ENCODE peak calls at places on chromosomes 4 and X, in five cellular contexts. One of them, this sample, is unnamed.

GRCh38 chr4:15068298-15068697 is 66.0 kb downstream of the CPEB2 start:
- DNase-seq in GM19239: no peak
- DNase-seq in NCI-H524: no peak
- DNase-seq in activated T-helper 2 cell treated with anti-CD3 and anti-CD28 coated beads, Interferon-gamma antibody, Interleukin-2, Interleukin-4, amounts not matched to agents 10 μg/mL and 5 μg/mL and 100 μg/mL, durations not matched to agents 14 hours and 24 hours and 36 hours: no peak
- DNase-seq in HT-29: no peak
- DNase-seq in this sample: no peak

GRCh38 chr4:138222041-138222440 is 20.1 kb downstream of the SLC7A11 start:
- DNase-seq in activated T-helper 2 cell treated with anti-CD3 and anti-CD28 coated beads, Interferon-gamma antibody, Interleukin-2, Interleukin-4, amounts not matched to agents 10 μg/mL and 5 μg/mL and 100 μg/mL, durations not matched to agents 14 hours and 24 hours and 36 hours: no peak
- DNase-seq in HT-29: no peak
- DNase-seq in GM19239: no peak
- DNase-seq in NCI-H524: no peak
- DNase-seq in this sample: peak

GRCh38 chr4:79576480-79576803 is 168.4 kb upstream of the GK2 start:
- DNase-seq in GM19239: no peak
- DNase-seq in activated T-helper 2 cell treated with anti-CD3 and anti-CD28 coated beads, Interferon-gamma antibody, Interleukin-2, Interleukin-4, amounts not matched to agents 10 μg/mL and 5 μg/mL and 100 μg/mL, durations not matched to agents 14 hours and 24 hours and 36 hours: no peak
- DNase-seq in NCI-H524: peak
- DNase-seq in HT-29: peak
- DNase-seq in this sample: no peak

GRCh38 chr4:180363817-180364216 is 1879.4 kb upstream of the TENM3 start:
- DNase-seq in NCI-H524: no peak
- DNase-seq in activated T-helper 2 cell treated with anti-CD3 and anti-CD28 coated beads, Interferon-gamma antibody, Interleukin-2, Interleukin-4, amounts not matched to agents 10 μg/mL and 5 μg/mL and 100 μg/mL, durations not matched to agents 14 hours and 24 hours and 36 hours: no peak
- DNase-seq in GM19239: no peak
- DNase-seq in HT-29: no peak
- DNase-seq in this sample: no peak

GRCh38 chr4:71860643-71861042 is 76.8 kb upstream of the GC start:
- DNase-seq in activated T-helper 2 cell treated with anti-CD3 and anti-CD28 coated beads, Interferon-gamma antibody, Interleukin-2, Interleukin-4, amounts not matched to agents 10 μg/mL and 5 μg/mL and 100 μg/mL, durations not matched to agents 14 hours and 24 hours and 36 hours: no peak
- DNase-seq in HT-29: no peak
- DNase-seq in GM19239: no peak
- DNase-seq in NCI-H524: no peak
- DNase-seq in this sample: no peak

GRCh38 chrX:16892504-16893362 is 22.6 kb upstream of the RBBP7 start:
- DNase-seq in GM19239: no peak
- DNase-seq in NCI-H524: peak
- DNase-seq in HT-29: peak
- DNase-seq in activated T-helper 2 cell treated with anti-CD3 and anti-CD28 coated beads, Interferon-gamma antibody, Interleukin-2, Interleukin-4, amounts not matched to agents 10 μg/mL and 5 μg/mL and 100 μg/mL, durations not matched to agents 14 hours and 24 hours and 36 hours: peak
- DNase-seq in this sample: no peak

GRCh38 chrX:7996414-7996813 is 69.2 kb upstream of the PNPLA4 start:
- DNase-seq in GM19239: no peak
- DNase-seq in HT-29: peak
- DNase-seq in activated T-helper 2 cell treated with anti-CD3 and anti-CD28 coated beads, Interferon-gamma antibody, Interleukin-2, Interleukin-4, amounts not matched to agents 10 μg/mL and 5 μg/mL and 100 μg/mL, durations not matched to agents 14 hours and 24 hours and 36 hours: no peak
- DNase-seq in NCI-H524: peak
- DNase-seq in this sample: no peak

GRCh38 chr4:184396001-184396400 is 78.3 kb downstream of the IRF2 start:
- DNase-seq in NCI-H524: no peak
- DNase-seq in HT-29: no peak
- DNase-seq in GM19239: no peak
- DNase-seq in activated T-helper 2 cell treated with anti-CD3 and anti-CD28 coated beads, Interferon-gamma antibody, Interleukin-2, Interleukin-4, amounts not matched to agents 10 μg/mL and 5 μg/mL and 100 μg/mL, durations not matched to agents 14 hours and 24 hours and 36 hours: no peak
- DNase-seq in this sample: no peak

GRCh38 chr4:180766903-180767302 is 1476.3 kb upstream of the TENM3 start:
- DNase-seq in GM19239: no peak
- DNase-seq in NCI-H524: no peak
- DNase-seq in HT-29: no peak
- DNase-seq in activated T-helper 2 cell treated with anti-CD3 and anti-CD28 coated beads, Interferon-gamma antibody, Interleukin-2, Interleukin-4, amounts not matched to agents 10 μg/mL and 5 μg/mL and 100 μg/mL, durations not matched to agents 14 hours and 24 hours and 36 hours: no peak
- DNase-seq in this sample: no peak

GRCh38 chr4:32662803-32663202 is 1942.6 kb downstream of the PCDH7 start:
- DNase-seq in activated T-helper 2 cell treated with anti-CD3 and anti-CD28 coated beads, Interferon-gamma antibody, Interleukin-2, Interleukin-4, amounts not matched to agents 10 μg/mL and 5 μg/mL and 100 μg/mL, durations not matched to agents 14 hours and 24 hours and 36 hours: no peak
- DNase-seq in HT-29: no peak
- DNase-seq in NCI-H524: no peak
- DNase-seq in GM19239: no peak
- DNase-seq in this sample: no peak

GRCh38 chr4:139886798-139887197 is 221.2 kb downstream of the MGST2 start:
- DNase-seq in NCI-H524: no peak
- DNase-seq in HT-29: no peak
- DNase-seq in GM19239: no peak
- DNase-seq in activated T-helper 2 cell treated with anti-CD3 and anti-CD28 coated beads, Interferon-gamma antibody, Interleukin-2, Interleukin-4, amounts not matched to agents 10 μg/mL and 5 μg/mL and 100 μg/mL, durations not matched to agents 14 hours and 24 hours and 36 hours: no peak
- DNase-seq in this sample: no peak

GRCh38 chr4:127686656-127687055 is 43.5 kb upstream of the SLC25A31 start:
- DNase-seq in GM19239: no peak
- DNase-seq in NCI-H524: no peak
- DNase-seq in HT-29: no peak
- DNase-seq in activated T-helper 2 cell treated with anti-CD3 and anti-CD28 coated beads, Interferon-gamma antibody, Interleukin-2, Interleukin-4, amounts not matched to agents 10 μg/mL and 5 μg/mL and 100 μg/mL, durations not matched to agents 14 hours and 24 hours and 36 hours: no peak
- DNase-seq in this sample: no peak

GRCh38 chr4:135325264-135325663 is 1123.7 kb upstream of the PABPC4L start:
- DNase-seq in NCI-H524: no peak
- DNase-seq in GM19239: no peak
- DNase-seq in activated T-helper 2 cell treated with anti-CD3 and anti-CD28 coated beads, Interferon-gamma antibody, Interleukin-2, Interleukin-4, amounts not matched to agents 10 μg/mL and 5 μg/mL and 100 μg/mL, durations not matched to agents 14 hours and 24 hours and 36 hours: no peak
- DNase-seq in HT-29: no peak
- DNase-seq in this sample: no peak

GRCh38 chr4:8289956-8290700 is 20.6 kb downstream of the HTRA3 start:
- DNase-seq in GM19239: no peak
- DNase-seq in NCI-H524: no peak
- DNase-seq in activated T-helper 2 cell treated with anti-CD3 and anti-CD28 coated beads, Interferon-gamma antibody, Interleukin-2, Interleukin-4, amounts not matched to agents 10 μg/mL and 5 μg/mL and 100 μg/mL, durations not matched to agents 14 hours and 24 hours and 36 hours: no peak
- DNase-seq in HT-29: no peak
- DNase-seq in this sample: no peak

GRCh38 chr4:108157655-108158054 is 11.1 kb downstream of the LEF1 start:
- DNase-seq in HT-29: no peak
- DNase-seq in NCI-H524: no peak
- DNase-seq in activated T-helper 2 cell treated with anti-CD3 and anti-CD28 coated beads, Interferon-gamma antibody, Interleukin-2, Interleukin-4, amounts not matched to agents 10 μg/mL and 5 μg/mL and 100 μg/mL, durations not matched to agents 14 hours and 24 hours and 36 hours: no peak
- DNase-seq in GM19239: no peak
- DNase-seq in this sample: no peak

GRCh38 chr4:2248821-2249261 is 6.9 kb upstream of the HAUS3 start:
- DNase-seq in activated T-helper 2 cell treated with anti-CD3 and anti-CD28 coated beads, Interferon-gamma antibody, Interleukin-2, Interleukin-4, amounts not matched to agents 10 μg/mL and 5 μg/mL and 100 μg/mL, durations not matched to agents 14 hours and 24 hours and 36 hours: peak
- DNase-seq in NCI-H524: no peak
- DNase-seq in GM19239: peak
- DNase-seq in HT-29: no peak
- DNase-seq in this sample: no peak

GRCh38 chr4:52869196-52869595 is 7.1 kb downstream of the RASL11B start:
- DNase-seq in NCI-H524: peak
- DNase-seq in GM19239: no peak
- DNase-seq in HT-29: no peak
- DNase-seq in activated T-helper 2 cell treated with anti-CD3 and anti-CD28 coated beads, Interferon-gamma antibody, Interleukin-2, Interleukin-4, amounts not matched to agents 10 μg/mL and 5 μg/mL and 100 μg/mL, durations not matched to agents 14 hours and 24 hours and 36 hours: no peak
- DNase-seq in this sample: no peak

GRCh38 chrX:23168291-23168690 is 166.4 kb upstream of the PTCHD1 start:
- DNase-seq in HT-29: no peak
- DNase-seq in GM19239: no peak
- DNase-seq in NCI-H524: no peak
- DNase-seq in activated T-helper 2 cell treated with anti-CD3 and anti-CD28 coated beads, Interferon-gamma antibody, Interleukin-2, Interleukin-4, amounts not matched to agents 10 μg/mL and 5 μg/mL and 100 μg/mL, durations not matched to agents 14 hours and 24 hours and 36 hours: no peak
- DNase-seq in this sample: no peak

GRCh38 chr4:2262944-2263250 is 988 bp upstream of the MXD4 start:
- DNase-seq in NCI-H524: no peak
- DNase-seq in GM19239: no peak
- DNase-seq in activated T-helper 2 cell treated with anti-CD3 and anti-CD28 coated beads, Interferon-gamma antibody, Interleukin-2, Interleukin-4, amounts not matched to agents 10 μg/mL and 5 μg/mL and 100 μg/mL, durations not matched to agents 14 hours and 24 hours and 36 hours: no peak
- DNase-seq in HT-29: no peak
- DNase-seq in this sample: no peak

GRCh38 chr4:122762966-122763716 is 30.6 kb downstream of the BBS12 start:
- DNase-seq in GM19239: no peak
- DNase-seq in NCI-H524: no peak
- DNase-seq in HT-29: no peak
- DNase-seq in activated T-helper 2 cell treated with anti-CD3 and anti-CD28 coated beads, Interferon-gamma antibody, Interleukin-2, Interleukin-4, amounts not matched to agents 10 μg/mL and 5 μg/mL and 100 μg/mL, durations not matched to agents 14 hours and 24 hours and 36 hours: no peak
- DNase-seq in this sample: no peak

GRCh38 chr4:154465085-154465484 is 26.5 kb downstream of the DCHS2 start:
- DNase-seq in NCI-H524: no peak
- DNase-seq in GM19239: no peak
- DNase-seq in activated T-helper 2 cell treated with anti-CD3 and anti-CD28 coated beads, Interferon-gamma antibody, Interleukin-2, Interleukin-4, amounts not matched to agents 10 μg/mL and 5 μg/mL and 100 μg/mL, durations not matched to agents 14 hours and 24 hours and 36 hours: no peak
- DNase-seq in HT-29: no peak
- DNase-seq in this sample: no peak

GRCh38 chr4:2083116-2083825 is 24.1 kb downstream of the NAT8L start:
- DNase-seq in activated T-helper 2 cell treated with anti-CD3 and anti-CD28 coated beads, Interferon-gamma antibody, Interleukin-2, Interleukin-4, amounts not matched to agents 10 μg/mL and 5 μg/mL and 100 μg/mL, durations not matched to agents 14 hours and 24 hours and 36 hours: no peak
- DNase-seq in GM19239: no peak
- DNase-seq in HT-29: no peak
- DNase-seq in NCI-H524: no peak
- DNase-seq in this sample: no peak

GRCh38 chr4:109155112-109155511 is 147.3 kb downstream of the COL25A1 start:
- DNase-seq in GM19239: no peak
- DNase-seq in NCI-H524: no peak
- DNase-seq in HT-29: no peak
- DNase-seq in activated T-helper 2 cell treated with anti-CD3 and anti-CD28 coated beads, Interferon-gamma antibody, Interleukin-2, Interleukin-4, amounts not matched to agents 10 μg/mL and 5 μg/mL and 100 μg/mL, durations not matched to agents 14 hours and 24 hours and 36 hours: no peak
- DNase-seq in this sample: no peak

GRCh38 chr4:186904104-186904503 is 180.4 kb upstream of the FAT1 start:
- DNase-seq in NCI-H524: no peak
- DNase-seq in HT-29: no peak
- DNase-seq in GM19239: no peak
- DNase-seq in activated T-helper 2 cell treated with anti-CD3 and anti-CD28 coated beads, Interferon-gamma antibody, Interleukin-2, Interleukin-4, amounts not matched to agents 10 μg/mL and 5 μg/mL and 100 μg/mL, durations not matched to agents 14 hours and 24 hours and 36 hours: no peak
- DNase-seq in this sample: peak

GRCh38 chr4:89486042-89486441 is 178.4 kb upstream of the GPRIN3 start:
- DNase-seq in activated T-helper 2 cell treated with anti-CD3 and anti-CD28 coated beads, Interferon-gamma antibody, Interleukin-2, Interleukin-4, amounts not matched to agents 10 μg/mL and 5 μg/mL and 100 μg/mL, durations not matched to agents 14 hours and 24 hours and 36 hours: no peak
- DNase-seq in HT-29: peak
- DNase-seq in NCI-H524: no peak
- DNase-seq in GM19239: no peak
- DNase-seq in this sample: no peak

GRCh38 chr4:185318679-185319078 is 77.0 kb downstream of the LRP2BP start:
- DNase-seq in activated T-helper 2 cell treated with anti-CD3 and anti-CD28 coated beads, Interferon-gamma antibody, Interleukin-2, Interleukin-4, amounts not matched to agents 10 μg/mL and 5 μg/mL and 100 μg/mL, durations not matched to agents 14 hours and 24 hours and 36 hours: no peak
- DNase-seq in HT-29: no peak
- DNase-seq in GM19239: no peak
- DNase-seq in NCI-H524: no peak
- DNase-seq in this sample: no peak

GRCh38 chrX:153651540-153652079 is 4.6 kb downstream of the DUSP9 start:
- DNase-seq in activated T-helper 2 cell treated with anti-CD3 and anti-CD28 coated beads, Interferon-gamma antibody, Interleukin-2, Interleukin-4, amounts not matched to agents 10 μg/mL and 5 μg/mL and 100 μg/mL, durations not matched to agents 14 hours and 24 hours and 36 hours: no peak
- DNase-seq in HT-29: peak
- DNase-seq in NCI-H524: no peak
- DNase-seq in GM19239: no peak
- DNase-seq in this sample: no peak

GRCh38 chr4:1418494-1419285 is 12.4 kb upstream of the NKX1-1 start:
- DNase-seq in GM19239: no peak
- DNase-seq in NCI-H524: no peak
- DNase-seq in activated T-helper 2 cell treated with anti-CD3 and anti-CD28 coated beads, Interferon-gamma antibody, Interleukin-2, Interleukin-4, amounts not matched to agents 10 μg/mL and 5 μg/mL and 100 μg/mL, durations not matched to agents 14 hours and 24 hours and 36 hours: no peak
- DNase-seq in HT-29: no peak
- DNase-seq in this sample: no peak

GRCh38 chr4:7462509-7462971 is 27.8 kb upstream of the PSAPL1 start:
- DNase-seq in activated T-helper 2 cell treated with anti-CD3 and anti-CD28 coated beads, Interferon-gamma antibody, Interleukin-2, Interleukin-4, amounts not matched to agents 10 μg/mL and 5 μg/mL and 100 μg/mL, durations not matched to agents 14 hours and 24 hours and 36 hours: no peak
- DNase-seq in HT-29: peak
- DNase-seq in GM19239: no peak
- DNase-seq in NCI-H524: peak
- DNase-seq in this sample: no peak

GRCh38 chrX:107878106-107878505 is 52.4 kb downstream of the MID2 start:
- DNase-seq in GM19239: no peak
- DNase-seq in activated T-helper 2 cell treated with anti-CD3 and anti-CD28 coated beads, Interferon-gamma antibody, Interleukin-2, Interleukin-4, amounts not matched to agents 10 μg/mL and 5 μg/mL and 100 μg/mL, durations not matched to agents 14 hours and 24 hours and 36 hours: no peak
- DNase-seq in HT-29: no peak
- DNase-seq in NCI-H524: no peak
- DNase-seq in this sample: no peak

GRCh38 chr4:152935661-152936445 is at the start of gene FHDC1:
- DNase-seq in GM19239: no peak
- DNase-seq in NCI-H524: no peak
- DNase-seq in HT-29: peak
- DNase-seq in activated T-helper 2 cell treated with anti-CD3 and anti-CD28 coated beads, Interferon-gamma antibody, Interleukin-2, Interleukin-4, amounts not matched to agents 10 μg/mL and 5 μg/mL and 100 μg/mL, durations not matched to agents 14 hours and 24 hours and 36 hours: no peak
- DNase-seq in this sample: no peak

GRCh38 chr4:113555868-113556267 is 205.7 kb downstream of the CAMK2D start:
- DNase-seq in NCI-H524: no peak
- DNase-seq in activated T-helper 2 cell treated with anti-CD3 and anti-CD28 coated beads, Interferon-gamma antibody, Interleukin-2, Interleukin-4, amounts not matched to agents 10 μg/mL and 5 μg/mL and 100 μg/mL, durations not matched to agents 14 hours and 24 hours and 36 hours: no peak
- DNase-seq in HT-29: no peak
- DNase-seq in GM19239: no peak
- DNase-seq in this sample: no peak

GRCh38 chrX:38732866-38733265 is 68.4 kb upstream of the MID1IP1 start:
- DNase-seq in HT-29: no peak
- DNase-seq in activated T-helper 2 cell treated with anti-CD3 and anti-CD28 coated beads, Interferon-gamma antibody, Interleukin-2, Interleukin-4, amounts not matched to agents 10 μg/mL and 5 μg/mL and 100 μg/mL, durations not matched to agents 14 hours and 24 hours and 36 hours: no peak
- DNase-seq in NCI-H524: no peak
- DNase-seq in GM19239: no peak
- DNase-seq in this sample: no peak

GRCh38 chrX:40096395-40097091 is 1.2 kb downstream of the BCOR start:
- DNase-seq in activated T-helper 2 cell treated with anti-CD3 and anti-CD28 coated beads, Interferon-gamma antibody, Interleukin-2, Interleukin-4, amounts not matched to agents 10 μg/mL and 5 μg/mL and 100 μg/mL, durations not matched to agents 14 hours and 24 hours and 36 hours: peak
- DNase-seq in NCI-H524: peak
- DNase-seq in HT-29: no peak
- DNase-seq in GM19239: no peak
- DNase-seq in this sample: no peak

GRCh38 chrX:2485789-2486345 is 14.9 kb downstream of the DHRSX start:
- DNase-seq in activated T-helper 2 cell treated with anti-CD3 and anti-CD28 coated beads, Interferon-gamma antibody, Interleukin-2, Interleukin-4, amounts not matched to agents 10 μg/mL and 5 μg/mL and 100 μg/mL, durations not matched to agents 14 hours and 24 hours and 36 hours: no peak
- DNase-seq in GM19239: no peak
- DNase-seq in NCI-H524: no peak
- DNase-seq in HT-29: no peak
- DNase-seq in this sample: no peak

GRCh38 chr4:114109776-114110175 is 130.3 kb upstream of the ARSJ start:
- DNase-seq in activated T-helper 2 cell treated with anti-CD3 and anti-CD28 coated beads, Interferon-gamma antibody, Interleukin-2, Interleukin-4, amounts not matched to agents 10 μg/mL and 5 μg/mL and 100 μg/mL, durations not matched to agents 14 hours and 24 hours and 36 hours: no peak
- DNase-seq in NCI-H524: no peak
- DNase-seq in HT-29: no peak
- DNase-seq in GM19239: no peak
- DNase-seq in this sample: no peak

GRCh38 chrX:134338527-134338926 is 101.5 kb downstream of the CCDC160 start:
- DNase-seq in NCI-H524: no peak
- DNase-seq in GM19239: no peak
- DNase-seq in activated T-helper 2 cell treated with anti-CD3 and anti-CD28 coated beads, Interferon-gamma antibody, Interleukin-2, Interleukin-4, amounts not matched to agents 10 μg/mL and 5 μg/mL and 100 μg/mL, durations not matched to agents 14 hours and 24 hours and 36 hours: peak
- DNase-seq in HT-29: no peak
- DNase-seq in this sample: no peak

This sample was measured in BJ.